ENCODE peak calls at places on chromosome 18, in nine cellular contexts. K is GM12878, E is naive B cell, P is activated T-cell treated with anti-CD3 and anti-CD28 coated beads for 1 hour, I is T-helper 9 cell, X is caudate nucleus, M is NCI-H345, S is GM23338, J is HFF-Myc. R is an unnamed sample.

GRCh38 chr18:11387880-11388279 is 221.5 kb upstream of the SLC35G4 start:
- DNase-seq in E (no peak), K (no peak), P (no peak), J (no peak), I (no peak), X (no peak), S (peak), M (no peak), R (no peak)

GRCh38 chr18:59900222-59901128 is 679 bp downstream of the PMAIP1 start:
- DNase-seq in E (peak), I (peak), S (peak), P (peak), X (no peak), J (no peak), M (peak), K (no peak), R (peak)

GRCh38 chr18:25164837-25165791 is 186.9 kb downstream of the ZNF521 start:
- DNase-seq in J (peak), I (no peak), S (no peak), X (no peak), P (no peak), E (no peak), K (no peak), M (no peak), R (no peak)

GRCh38 chr18:10130626-10131025 is 216.8 kb downstream of the VAPA start:
- DNase-seq in I (no peak), E (no peak), M (no peak), K (no peak), P (no peak), J (no peak), X (no peak), S (no peak), R (no peak)

GRCh38 chr18:58221060-58221725 is 177.2 kb downstream of the NEDD4L start:
- DNase-seq in S (peak), J (no peak), I (no peak), P (no peak), E (no peak), K (no peak), M (no peak), X (peak), R (no peak)

GRCh38 chr18:64330161-64330560 is 181.3 kb upstream of the LINC00305 start:
- DNase-seq in K (no peak), J (no peak), I (no peak), X (no peak), P (no peak), E (no peak), M (no peak), S (peak), R (no peak)

GRCh38 chr18:49447810-49448745 is 12.4 kb downstream of the DYM start:
- DNase-seq in X (no peak), M (peak), E (no peak), I (peak), K (no peak), S (peak), P (peak), J (peak), R (peak)

GRCh38 chr18:3912705-3913104 is 462.7 kb downstream of the TGIF1 start:
- DNase-seq in X (no peak), E (no peak), K (no peak), J (no peak), S (no peak), P (no peak), M (no peak), I (no peak), R (no peak)

GRCh38 chr18:4455113-4455811 is at the start of gene DLGAP1:
- DNase-seq in K (no peak), E (no peak), M (peak), P (no peak), I (no peak), X (no peak), S (peak), J (no peak), R (no peak)

GRCh38 chr18:33210575-33211189 is 229.8 kb downstream of the CCDC178 start:
- DNase-seq in M (peak), P (no peak), E (no peak), S (peak), X (no peak), J (no peak), I (no peak), K (no peak), R (peak)